ENCODE peak calls at places on chromosomes 7 and 10, in four cellular contexts. E is right lobe of liver, X is thoracic aorta, V is upper lobe of left lung. Y is an unnamed sample.

GRCh38 chr7:1705856-1706255 is 35.8 kb downstream of the ELFN1 start:
- DNase-seq in V (peak; percentile 11), X (no peak), E (no peak), Y (no peak)

GRCh38 chr7:77935652-77936348 is 137.2 kb downstream of the PHTF2 start:
- DNase-seq in E (no peak), X (no peak), V (no peak), Y (no peak)

GRCh38 chr7:37031571-37032257 is 307.4 kb upstream of the AOAH start:
- DNase-seq in X (peak; percentile 88), E (peak; percentile 39), V (peak; percentile 89), Y (no peak)

GRCh38 chr7:140478361-140479061 is 794 bp downstream of the MKRN1 start:
- DNase-seq in X (no peak), V (peak; percentile 31), E (peak; percentile 48), Y (peak; percentile 57)

GRCh38 chr10:22320591-22321155 is at the start of gene BMI1:
- DNase-seq in E (peak; percentile 76), V (peak; percentile 83), X (no peak), Y (peak; percentile 82)

GRCh38 chr10:71663311-71663710 is 56.3 kb downstream of the C10orf105 start:
- DNase-seq in E (no peak), X (no peak), V (no peak), Y (no peak)

GRCh38 chr7:92159-92767 is 100.1 kb upstream of the FAM20C start:
- DNase-seq in X (no peak), E (no peak), V (no peak), Y (no peak)

GRCh38 chr10:71860243-71861029 is 9.4 kb upstream of the PSAP start:
- DNase-seq in E (peak; percentile 91), X (peak; percentile 94), V (peak; percentile 97), Y (peak; percentile 67)

GRCh38 chr10:112754001-112754411 is 196.0 kb upstream of the TCF7L2 start:
- DNase-seq in E (no peak), X (no peak), V (no peak), Y (no peak)

GRCh38 chr10:3882855-3883254 is 97.8 kb upstream of the KLF6 start:
- DNase-seq in V (no peak), X (no peak), E (no peak), Y (no peak)

GRCh38 chr10:96280859-96281258 is 9.5 kb upstream of the BLNK start:
- DNase-seq in V (no peak), E (no peak), X (no peak), Y (no peak)

GRCh38 chr10:122531261-122531660 is 29.3 kb upstream of the DMBT1 start:
- DNase-seq in V (no peak), X (no peak), E (no peak), Y (no peak)

GRCh38 chr7:49714182-49714581 is 59.3 kb upstream of the VWC2 start:
- DNase-seq in V (no peak), E (no peak), X (no peak), Y (no peak)

GRCh38 chr10:119903946-119904666 is 11.6 kb downstream of the SEC23IP start:
- DNase-seq in V (no peak), X (no peak), E (no peak), Y (no peak)

GRCh38 chr7:86904949-86905834 is 154.3 kb downstream of the ELAPOR2 start:
- DNase-seq in V (no peak), E (no peak), X (no peak), Y (peak; percentile 44)

GRCh38 chr10:103636996-103637395 is 143.5 kb downstream of the NEURL1 start:
- DNase-seq in E (no peak), V (no peak), X (no peak), Y (no peak)

GRCh38 chr7:157129200-157129599 is 9.5 kb upstream of the UBE3C start:
- DNase-seq in E (no peak), X (no peak), V (no peak), Y (no peak)

GRCh38 chr10:93481931-93482834 is at the start of gene MYOF:
- DNase-seq in X (no peak), V (peak; percentile 70), E (peak; percentile 26), Y (peak; percentile 83)

GRCh38 chr10:62684911-62685310 is 119.6 kb upstream of the ADO start:
- DNase-seq in V (no peak), E (no peak), X (no peak), Y (no peak)

GRCh38 chr10:12589789-12590188 is 240.4 kb downstream of the CAMK1D start:
- DNase-seq in V (no peak), X (no peak), E (no peak), Y (no peak)

GRCh38 chr7:64774204-64774842 is 19.9 kb upstream of the ZNF138 start:
- DNase-seq in V (no peak), E (no peak), X (no peak), Y (peak; percentile 3)

GRCh38 chr7:1854521-1855395 is 184.7 kb downstream of the ELFN1 start:
- DNase-seq in E (peak; percentile 17), V (no peak), X (no peak), Y (no peak)

GRCh38 chr7:42886129-42886528 is 25.7 kb downstream of the C7orf25 start:
- DNase-seq in X (no peak), V (no peak), E (no peak), Y (no peak)

GRCh38 chr7:22667187-22667561 is 59.8 kb upstream of the IL6 start:
- DNase-seq in V (no peak), E (no peak), X (no peak), Y (no peak)

GRCh38 chr10:84654671-84655070 is 326.3 kb downstream of the CCSER2 start:
- DNase-seq in E (no peak), X (no peak), V (no peak), Y (peak; percentile 15)

GRCh38 chr10:88091490-88092061 is 228.2 kb downstream of the PTEN start:
- DNase-seq in X (no peak), E (no peak), V (peak; percentile 71), Y (peak; percentile 98)

GRCh38 chr7:33183504-33183903 is 54.1 kb downstream of the BBS9 start:
- DNase-seq in E (no peak), X (no peak), V (no peak), Y (no peak)

GRCh38 chr7:33190688-33191304 is 61.4 kb downstream of the BBS9 start:
- DNase-seq in V (no peak), X (no peak), E (no peak), Y (no peak)

GRCh38 chr7:33186187-33186586 is 56.8 kb downstream of the BBS9 start:
- DNase-seq in E (no peak), V (no peak), X (no peak), Y (no peak)

GRCh38 chr7:33191326-33191725 is 62.0 kb downstream of the BBS9 start:
- DNase-seq in V (peak; percentile 21), X (no peak), E (no peak), Y (peak; percentile 48)

DNA sequence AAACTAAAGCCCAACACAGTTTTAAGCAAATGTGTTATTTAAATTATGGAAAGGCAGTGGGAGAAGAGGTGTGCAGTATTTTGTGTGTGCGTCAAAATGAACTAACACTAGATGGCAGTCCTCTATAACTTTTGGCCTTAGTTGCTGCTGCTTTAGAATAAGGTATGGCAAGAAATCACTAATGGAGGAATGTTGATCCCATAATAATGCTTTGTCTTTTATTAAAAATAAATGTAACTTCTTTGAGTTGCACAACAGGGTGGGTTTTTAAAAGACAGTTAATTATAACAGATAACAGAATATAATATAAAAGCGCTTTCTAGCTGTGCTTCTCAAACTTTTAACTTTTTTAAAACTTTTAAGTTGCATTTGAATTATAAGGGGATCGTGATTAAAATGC is 56.4 kb downstream of the BBS9 start:
- DNase-seq in E (no peak), X (no peak), V (no peak), Y (peak; percentile 54)
- TF ChIP-seq CTCF in E (peak; percentile 76), X (no peak), V (peak; percentile 48), Y (peak; percentile 61)

GRCh38 chr10:82254237-82254636 is 379.2 kb downstream of the NRG3 start:
- DNase-seq in X (no peak), V (no peak), E (no peak), Y (no peak)

GRCh38 chr10:82252081-82252480 is 377.1 kb downstream of the NRG3 start:
- DNase-seq in X (no peak), V (no peak), E (no peak), Y (no peak)

GRCh38 chr10:82251222-82251977 is 376.4 kb downstream of the NRG3 start:
- DNase-seq in E (no peak), X (no peak), V (no peak), Y (no peak)

DNA sequence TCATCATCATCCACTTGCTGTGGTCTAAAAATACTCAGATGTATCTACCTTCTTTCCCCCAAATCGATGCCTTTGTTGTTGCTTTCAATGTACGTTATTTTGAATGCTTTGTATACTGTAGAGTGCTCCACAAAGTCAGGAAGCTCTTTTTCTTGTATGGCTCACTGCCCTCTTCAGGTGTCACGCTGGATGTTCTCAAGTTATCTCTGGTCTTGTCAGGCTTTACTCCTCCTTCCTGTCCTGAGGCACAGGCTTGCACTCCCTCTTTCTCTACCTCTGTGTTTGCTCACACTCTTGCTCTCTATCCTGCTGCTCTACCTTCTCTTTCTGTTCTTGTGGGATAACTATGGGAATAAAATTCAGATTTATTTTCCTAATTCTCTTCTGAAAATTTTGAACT is 381.3 kb downstream of the NRG3 start:
- DNase-seq in X (no peak), V (no peak), E (no peak), Y (no peak)
- H3K4me3 ChIP-seq in X (no peak overlapping the region), V (no peak overlapping the region), E (no peak overlapping the region), Y (no peak overlapping the region)

DNA sequence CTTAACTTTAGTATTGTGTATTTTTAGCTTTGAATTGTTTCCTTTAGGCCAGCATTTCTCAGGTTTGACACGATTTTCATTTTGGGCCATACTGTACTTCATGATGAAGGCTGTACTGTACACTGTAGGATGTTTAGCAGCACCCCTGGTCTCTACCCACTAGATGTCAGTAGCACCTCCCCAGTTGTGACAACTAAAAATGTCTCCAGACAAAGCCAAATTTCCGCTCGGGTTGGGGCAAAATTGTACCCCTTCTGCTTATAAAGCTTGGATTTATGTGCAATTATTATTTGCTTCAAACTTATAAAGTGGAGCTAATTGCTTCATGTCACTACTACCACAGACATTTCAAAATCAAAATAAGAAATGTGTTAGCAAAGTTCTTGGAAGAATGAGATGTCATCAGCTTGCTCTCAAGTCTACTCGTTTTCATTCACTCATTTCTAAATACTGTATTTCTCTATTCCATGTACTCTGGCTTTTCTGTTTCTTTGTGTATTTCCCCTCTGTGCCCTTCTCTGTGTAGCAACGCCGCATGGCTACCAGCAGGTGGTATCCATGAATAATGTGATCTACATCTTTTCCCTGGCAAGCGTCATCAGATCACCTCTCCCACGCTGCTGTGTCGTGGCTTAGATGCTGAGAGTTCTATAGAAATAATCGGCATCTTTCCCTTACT is 47.7 kb upstream of the CALCR start:
- DNase-seq in E (no peak), V (no peak), X (no peak), Y (peak; percentile 32)
- TF ChIP-seq CTCF in E (peak; percentile 14), V (no peak), X (no peak), Y (peak; percentile 48)

GRCh38 chr7:128003179-128003578 is 28.1 kb downstream of the LRRC4 start:
- DNase-seq in E (no peak), X (no peak), V (no peak), Y (peak; percentile 38)

GRCh38 chr7:128005117-128005516 is 26.1 kb downstream of the LRRC4 start:
- DNase-seq in V (no peak), X (no peak), E (no peak), Y (no peak)

GRCh38 chr7:128004623-128005022 is 26.6 kb downstream of the LRRC4 start:
- DNase-seq in X (no peak), E (no peak), V (no peak), Y (no peak)

GRCh38 chr7:128005759-128006159 is 25.5 kb downstream of the LRRC4 start:
- DNase-seq in X (no peak), V (no peak), E (no peak), Y (no peak)

DNA sequence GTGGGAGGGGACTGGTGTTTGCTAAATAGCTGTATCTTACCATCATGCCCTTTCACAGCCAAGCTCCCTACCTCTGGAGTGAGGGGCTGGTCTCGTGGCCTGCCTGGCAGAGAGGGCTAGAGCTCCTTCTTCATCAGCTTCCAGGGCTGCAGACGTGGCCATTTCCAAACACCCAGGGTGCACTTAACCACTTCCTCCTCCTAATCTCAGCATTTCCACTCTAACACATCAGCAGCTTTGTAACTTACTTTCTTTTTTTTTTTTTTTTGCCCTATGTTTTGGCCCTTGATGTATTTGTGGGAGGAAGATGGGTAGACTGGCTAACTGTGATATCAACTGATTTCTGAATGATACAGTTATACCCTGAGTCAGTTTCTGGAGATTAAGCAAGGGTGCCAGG is 27.4 kb downstream of the LRRC4 start:
- DNase-seq in V (no peak), X (no peak), E (no peak), Y (no peak)
- H3K4me3 ChIP-seq in V (no peak overlapping the region), X (no peak overlapping the region), E (no peak overlapping the region), Y (no peak overlapping the region)

Y was measured in GM12865.